ENCODE peak calls at places on chromosomes 2 and 18, in five cellular contexts. C is neural progenitor cell, K is foreskin keratinocyte, U is cardiac muscle cell, D is MM.1S. Q is an unnamed sample.

GRCh38 chr2:216555274-216555673 is 56.6 kb downstream of the RPL37A start:
- DNase-seq in C (no peak), D (no peak), U (no peak), K (no peak), Q (peak; percentile 68)

GRCh38 chr18:21242141-21243040 is at the start of gene GREB1L:
- DNase-seq in U (peak; percentile 87), K (no peak), D (peak; percentile 60), C (peak; percentile 93), Q (no peak)

GRCh38 chr2:39469807-39470206 is 32.7 kb upstream of the MAP4K3 start:
- DNase-seq in U (peak; percentile 45), K (peak; percentile 35), C (peak; percentile 18), D (peak; percentile 89), Q (no peak)

GRCh38 chr2:62266433-62267038 is 70.6 kb downstream of the B3GNT2 start:
- DNase-seq in D (no peak), K (no peak), U (no peak), C (peak; percentile 50), Q (no peak)

GRCh38 chr2:181546086-181546485 is 88.9 kb downstream of the ITGA4 start:
- DNase-seq in K (peak; percentile 4), U (no peak), C (no peak), D (no peak), Q (no peak)

GRCh38 chr2:153432381-153432780 is 46.2 kb downstream of the RPRM start:
- DNase-seq in U (peak; percentile 47), K (no peak), C (no peak), D (no peak), Q (no peak)

GRCh38 chr2:71607490-71607889 is 154.1 kb downstream of the DYSF start:
- DNase-seq in D (no peak), C (no peak), K (no peak), U (no peak), Q (no peak)

GRCh38 chr2:167675906-167676305 is 571.5 kb downstream of the STK39 start:
- DNase-seq in C (no peak), K (no peak), D (no peak), U (no peak), Q (no peak)

GRCh38 chr2:25341753-25342371 is at the start of gene DNMT3A:
- DNase-seq in U (peak; percentile 83), C (peak; percentile 77), D (peak; percentile 54), K (no peak), Q (peak; percentile 78)

GRCh38 chr2:10305715-10306114 is 3.0 kb downstream of the HPCAL1 start:
- DNase-seq in U (peak; percentile 27), D (no peak), C (peak; percentile 50), K (no peak), Q (no peak)

DNA sequence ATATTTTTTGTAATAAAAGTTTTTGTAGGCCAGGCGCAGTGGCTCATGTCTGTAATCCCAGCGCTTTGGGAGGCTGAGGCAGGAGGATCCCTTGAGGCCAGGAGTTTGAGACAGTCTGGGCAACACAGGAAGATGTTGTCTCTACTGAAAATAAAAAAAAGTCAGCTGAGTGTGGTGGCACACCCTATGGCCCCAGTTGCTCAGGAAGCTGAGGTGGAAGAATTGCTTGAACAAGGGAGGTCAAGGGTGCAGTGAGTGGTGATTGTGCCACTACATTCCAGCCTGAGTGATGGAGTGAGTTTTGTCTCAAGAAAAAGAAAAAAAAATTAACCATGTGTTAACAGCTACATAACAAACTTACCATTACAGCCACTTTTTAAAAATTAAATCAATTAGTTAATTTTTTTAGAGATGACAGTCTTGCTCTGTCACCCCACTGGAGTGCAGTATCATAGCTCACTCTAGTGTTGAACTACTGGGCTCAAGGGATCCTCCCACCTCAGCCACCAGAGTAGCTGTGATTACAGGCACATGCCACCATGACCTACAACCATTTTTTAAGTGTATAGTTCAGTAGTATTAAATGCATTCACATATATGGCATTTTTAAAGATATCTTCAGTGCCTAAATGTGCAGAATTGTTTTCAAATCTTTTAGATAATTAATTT is 67.2 kb upstream of the ACYP2 start:
- DNase-seq in K (no peak), C (no peak), D (no peak), U (no peak), Q (no peak)
- TF ChIP-seq CTCF in K (peak; percentile 23), C (no peak), D (peak; percentile 3), U (no peak), Q (no peak)

DNA sequence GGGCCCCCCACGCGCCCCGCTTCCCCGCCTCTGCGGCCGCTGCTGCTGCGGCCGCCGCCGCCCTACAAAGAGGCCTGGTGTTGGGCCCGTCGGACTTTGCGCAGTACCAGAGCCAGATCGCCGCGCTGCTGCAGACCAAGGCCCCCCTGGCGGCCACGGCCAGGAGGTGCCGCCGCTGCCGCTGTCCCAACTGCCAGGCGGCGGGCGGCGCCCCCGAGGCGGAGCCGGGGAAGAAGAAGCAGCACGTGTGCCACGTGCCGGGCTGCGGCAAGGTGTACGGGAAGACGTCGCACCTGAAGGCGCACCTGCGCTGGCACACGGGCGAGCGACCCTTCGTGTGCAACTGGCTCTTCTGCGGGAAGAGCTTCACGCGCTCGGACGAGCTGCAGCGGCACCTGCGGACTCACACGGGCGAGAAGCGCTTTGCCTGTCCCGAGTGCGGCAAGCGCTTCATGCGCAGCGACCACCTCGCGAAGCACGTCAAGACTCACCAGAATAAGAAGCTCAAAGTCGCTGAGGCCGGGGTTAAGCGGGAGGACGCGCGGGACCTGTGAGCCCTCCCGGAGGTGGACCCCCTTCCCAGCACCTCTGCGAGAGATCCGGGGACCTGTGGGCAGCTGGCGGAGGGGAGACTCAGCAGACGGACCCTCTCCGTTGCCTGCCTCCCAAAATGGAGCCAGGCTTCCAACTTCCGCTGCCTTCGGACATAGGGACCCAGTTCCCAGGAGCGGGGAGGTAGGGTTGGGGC is 1.9 kb downstream of the SP5 start:
- DNase-seq in C (peak; percentile 92), D (no peak), U (peak; percentile 78), K (no peak), Q (no peak)
- H3K4me1 ChIP-seq in C (peaks cover 53% of the 10 kb centered on the region), D (no peaks in the 10 kb centered on the region), U (no peaks in the 10 kb centered on the region), K (no peaks in the 10 kb centered on the region), Q (no peaks in the 10 kb centered on the region)

GRCh38 chr2:119387381-119388129 is 20.8 kb downstream of the DBI start:
- DNase-seq in C (no peak), D (peak; percentile 54), K (peak; percentile 15), U (no peak), Q (peak; percentile 33)
- TF ChIP-seq CTCF in C (no peak), D (peak; percentile 37), K (peak; percentile 45), U (peak; percentile 56), Q (peak; percentile 55)

GRCh38 chr18:4017479-4017878 is 437.6 kb downstream of the DLGAP1 start:
- DNase-seq in U (peak; percentile 49), K (no peak), C (peak; percentile 52), D (peak; percentile 34), Q (no peak)
- H3K4me1 ChIP-seq in U (no peaks in the 10 kb centered on the region), K (no peaks in the 10 kb centered on the region), C (no peaks in the 10 kb centered on the region), D (no peaks in the 10 kb centered on the region), Q (no peaks in the 10 kb centered on the region)

GRCh38 chr2:27407798-27408491 is 1.4 kb downstream of the PPM1G start:
- DNase-seq in U (peak; percentile 78), K (no peak), D (no peak), C (peak; percentile 78), Q (peak; percentile 25)
- TF ChIP-seq CTCF in U (peak; percentile 54), K (peak; percentile 77), D (peak; percentile 37), C (peak; percentile 63), Q (peak; percentile 56)

DNA sequence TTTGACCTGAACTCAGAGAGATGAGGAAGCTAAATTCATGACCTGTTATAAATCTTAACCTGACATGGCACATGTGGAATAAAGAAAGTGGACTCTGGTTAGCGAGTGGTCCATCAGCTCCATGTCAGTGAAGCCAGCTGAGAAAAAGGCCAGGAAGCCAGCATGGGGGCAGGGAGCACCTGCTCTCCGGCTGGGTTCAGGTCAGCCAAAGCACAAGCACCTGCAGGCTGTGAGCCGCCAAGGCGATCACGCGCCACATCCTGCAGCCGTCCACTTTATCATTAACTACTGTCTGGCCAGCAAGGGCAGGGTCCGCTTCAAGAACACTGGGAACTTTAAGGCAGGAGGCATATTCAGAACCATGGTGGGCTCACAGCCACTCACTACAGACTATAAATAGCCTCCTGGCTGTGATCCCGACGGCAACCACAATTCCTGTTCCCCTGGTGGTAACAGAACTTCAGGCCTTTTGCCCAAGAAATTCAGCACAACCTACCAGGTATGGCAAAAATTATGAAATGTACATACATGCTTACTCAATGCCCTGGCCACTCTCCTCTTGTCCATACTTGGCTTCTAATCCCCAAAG is 35.5 kb downstream of the ACVR1 start:
- DNase-seq in U (peak; percentile 69), C (no peak), D (no peak), K (no peak), Q (no peak)
- H3K4me1 ChIP-seq in U (peaks cover 42% of the 10 kb centered on the region), C (peaks cover 49% of the 10 kb centered on the region), D (no peaks in the 10 kb centered on the region), K (peaks cover 13% of the 10 kb centered on the region), Q (no peaks in the 10 kb centered on the region)